ENCODE peak calls at places on chromosomes 11 and 22, in ten cellular contexts. One of them, this sample, is unnamed.

GRCh38 chr22:17917490-17917983 is 106.8 kb downstream of the MICAL3 start:
- DNase-seq in neural crest cell: no peak
- DNase-seq in heart left ventricle: no peak
- DNase-seq in fibroblast of the aortic adventitia: no peak
- DNase-seq in HCEC 1CT: no peak
- DNase-seq in activated CD8-positive, alpha-beta memory T cell treated with anti-CD3 and anti-CD28 coated beads, Interleukin-2, amount 50 U/mL, for 48 hours: no peak
- DNase-seq in cardiac muscle cell: no peak
- DNase-seq in activated naive CD8-positive, alpha-beta T cell treated with anti-CD3 and anti-CD28 coated beads for 36 hours: no peak
- DNase-seq in mucosa of gallbladder: no peak
- DNase-seq in GM10248: peak
- DNase-seq in this sample: no peak

GRCh38 chr11:1471736-1472135 is 14.8 kb downstream of the MOB2 start:
- DNase-seq in cardiac muscle cell: no peak
- DNase-seq in activated naive CD8-positive, alpha-beta T cell treated with anti-CD3 and anti-CD28 coated beads for 36 hours: no peak
- DNase-seq in HCEC 1CT: no peak
- DNase-seq in GM10248: no peak
- DNase-seq in neural crest cell: no peak
- DNase-seq in activated CD8-positive, alpha-beta memory T cell treated with anti-CD3 and anti-CD28 coated beads, Interleukin-2, amount 50 U/mL, for 48 hours: no peak
- DNase-seq in heart left ventricle: no peak
- DNase-seq in mucosa of gallbladder: no peak
- DNase-seq in fibroblast of the aortic adventitia: no peak
- DNase-seq in this sample: no peak

GRCh38 chr11:118744001-118744400 is 47.0 kb downstream of the DDX6 start:
- DNase-seq in neural crest cell: no peak
- DNase-seq in fibroblast of the aortic adventitia: no peak
- DNase-seq in activated naive CD8-positive, alpha-beta T cell treated with anti-CD3 and anti-CD28 coated beads for 36 hours: no peak
- DNase-seq in activated CD8-positive, alpha-beta memory T cell treated with anti-CD3 and anti-CD28 coated beads, Interleukin-2, amount 50 U/mL, for 48 hours: no peak
- DNase-seq in cardiac muscle cell: no peak
- DNase-seq in mucosa of gallbladder: no peak
- DNase-seq in heart left ventricle: no peak
- DNase-seq in HCEC 1CT: no peak
- DNase-seq in GM10248: no peak
- DNase-seq in this sample: no peak

GRCh38 chr11:71190551-71190950 is 61.8 kb downstream of the SHANK2 start:
- DNase-seq in fibroblast of the aortic adventitia: no peak
- DNase-seq in neural crest cell: no peak
- DNase-seq in GM10248: no peak
- DNase-seq in HCEC 1CT: no peak
- DNase-seq in activated CD8-positive, alpha-beta memory T cell treated with anti-CD3 and anti-CD28 coated beads, Interleukin-2, amount 50 U/mL, for 48 hours: no peak
- DNase-seq in cardiac muscle cell: no peak
- DNase-seq in activated naive CD8-positive, alpha-beta T cell treated with anti-CD3 and anti-CD28 coated beads for 36 hours: no peak
- DNase-seq in mucosa of gallbladder: no peak
- DNase-seq in heart left ventricle: no peak
- DNase-seq in this sample: no peak

GRCh38 chr11:117972589-117973445 is 13.4 kb upstream of the IL10RA start:
- DNase-seq in heart left ventricle: no peak
- DNase-seq in neural crest cell: no peak
- DNase-seq in activated CD8-positive, alpha-beta memory T cell treated with anti-CD3 and anti-CD28 coated beads, Interleukin-2, amount 50 U/mL, for 48 hours: peak
- DNase-seq in HCEC 1CT: no peak
- DNase-seq in mucosa of gallbladder: peak
- DNase-seq in fibroblast of the aortic adventitia: no peak
- DNase-seq in cardiac muscle cell: no peak
- DNase-seq in activated naive CD8-positive, alpha-beta T cell treated with anti-CD3 and anti-CD28 coated beads for 36 hours: no peak
- DNase-seq in GM10248: no peak
- DNase-seq in this sample: no peak

GRCh38 chr11:123231777-123232176 is 36.7 kb upstream of the CLMP start:
- DNase-seq in cardiac muscle cell: no peak
- DNase-seq in mucosa of gallbladder: no peak
- DNase-seq in HCEC 1CT: no peak
- DNase-seq in GM10248: no peak
- DNase-seq in neural crest cell: no peak
- DNase-seq in heart left ventricle: no peak
- DNase-seq in activated CD8-positive, alpha-beta memory T cell treated with anti-CD3 and anti-CD28 coated beads, Interleukin-2, amount 50 U/mL, for 48 hours: no peak
- DNase-seq in activated naive CD8-positive, alpha-beta T cell treated with anti-CD3 and anti-CD28 coated beads for 36 hours: no peak
- DNase-seq in fibroblast of the aortic adventitia: peak
- DNase-seq in this sample: no peak

GRCh38 chr22:29629382-29630179 is 26.1 kb downstream of the NF2 start:
- DNase-seq in activated CD8-positive, alpha-beta memory T cell treated with anti-CD3 and anti-CD28 coated beads, Interleukin-2, amount 50 U/mL, for 48 hours: no peak
- DNase-seq in cardiac muscle cell: no peak
- DNase-seq in fibroblast of the aortic adventitia: no peak
- DNase-seq in HCEC 1CT: no peak
- DNase-seq in GM10248: no peak
- DNase-seq in neural crest cell: no peak
- DNase-seq in activated naive CD8-positive, alpha-beta T cell treated with anti-CD3 and anti-CD28 coated beads for 36 hours: no peak
- DNase-seq in mucosa of gallbladder: no peak
- DNase-seq in heart left ventricle: no peak
- DNase-seq in this sample: no peak

GRCh38 chr11:121095561-121095960 is 5.5 kb upstream of the TECTA start:
- DNase-seq in cardiac muscle cell: no peak
- DNase-seq in activated naive CD8-positive, alpha-beta T cell treated with anti-CD3 and anti-CD28 coated beads for 36 hours: no peak
- DNase-seq in GM10248: no peak
- DNase-seq in fibroblast of the aortic adventitia: no peak
- DNase-seq in heart left ventricle: no peak
- DNase-seq in neural crest cell: no peak
- DNase-seq in activated CD8-positive, alpha-beta memory T cell treated with anti-CD3 and anti-CD28 coated beads, Interleukin-2, amount 50 U/mL, for 48 hours: no peak
- DNase-seq in mucosa of gallbladder: no peak
- DNase-seq in HCEC 1CT: no peak
- DNase-seq in this sample: no peak

GRCh38 chr11:116837231-116838091 is at the start of gene APOA1:
- DNase-seq in fibroblast of the aortic adventitia: peak
- DNase-seq in neural crest cell: peak
- DNase-seq in cardiac muscle cell: peak
- DNase-seq in HCEC 1CT: no peak
- DNase-seq in mucosa of gallbladder: no peak
- DNase-seq in heart left ventricle: no peak
- DNase-seq in activated naive CD8-positive, alpha-beta T cell treated with anti-CD3 and anti-CD28 coated beads for 36 hours: no peak
- DNase-seq in activated CD8-positive, alpha-beta memory T cell treated with anti-CD3 and anti-CD28 coated beads, Interleukin-2, amount 50 U/mL, for 48 hours: no peak
- DNase-seq in GM10248: no peak
- DNase-seq in this sample: no peak

This sample was measured in NCI-H1417 treated with DMSO at 0.1 percent for 48 hours.